ENCODE peak calls at places on chromosomes 2 and 18, in six cellular contexts. D is body of pancreas, Z is cardiac muscle cell, J is WTC11, E is GM20000, F is pancreas. T is an unnamed sample.

GRCh38 chr2:172423120-172423519 is 4.3 kb upstream of the ITGA6 start:
- DNase-seq in D (no peak), Z (no peak), J (no peak), E (no peak), F (no peak), T (no peak)

GRCh38 chr2:106192752-106193490 is 1.2 kb downstream of the UXS1 start:
- DNase-seq in D (peak; percentile 57), Z (peak; percentile 92), J (no peak), E (peak; percentile 73), F (peak; percentile 23), T (peak; percentile 4)

GRCh38 chr2:65062843-65063242 is 6.6 kb downstream of the CEP68 start:
- DNase-seq in D (no peak), Z (no peak), J (no peak), E (no peak), F (no peak), T (no peak)

GRCh38 chr2:42770288-42771131 is 6.6 kb upstream of the OXER1 start:
- DNase-seq in D (peak; percentile 55), Z (peak; percentile 68), J (peak; percentile 74), E (peak; percentile 63), F (no peak), T (peak; percentile 29)

GRCh38 chr2:221972813-221973478 is 325.9 kb downstream of the PAX3 start:
- DNase-seq in D (no peak), Z (no peak), J (no peak), E (no peak), F (no peak), T (no peak)

GRCh38 chr2:200662727-200663126 is 76.9 kb downstream of the AOX1 start:
- DNase-seq in D (no peak), Z (peak; percentile 55), J (no peak), E (no peak), F (no peak), T (no peak)

GRCh38 chr2:202099515-202099914 is 26.5 kb downstream of the KIAA2012 start:
- DNase-seq in D (no peak), Z (no peak), J (no peak), E (no peak), F (no peak), T (no peak)

GRCh38 chr2:151289972-151290335 is 486 bp upstream of the NMI start:
- DNase-seq in D (peak; percentile 26), Z (peak; percentile 58), J (no peak), E (no peak), F (no peak), T (no peak)

GRCh38 chr2:97011977-97012569 is 25.7 kb upstream of the FAM178B start:
- DNase-seq in D (peak; percentile 44), Z (peak; percentile 82), J (no peak), E (peak; percentile 28), F (peak; percentile 9), T (no peak)

GRCh38 chr2:120423167-120423943 is 77.4 kb downstream of the INHBB start:
- DNase-seq in D (no peak), Z (peak; percentile 34), J (no peak), E (no peak), F (peak; percentile 0), T (no peak)

GRCh38 chr18:76260941-76261472 is 234.0 kb downstream of the ZNF516 start:
- DNase-seq in D (no peak), Z (no peak), J (peak; percentile 30), E (no peak), F (no peak), T (no peak)

GRCh38 chr2:25418944-25419677 is 77.4 kb upstream of the DNMT3A start:
- DNase-seq in D (peak; percentile 8), Z (peak; percentile 31), J (no peak), E (no peak), F (no peak), T (no peak)

GRCh38 chr2:240590681-240591111 is 4.2 kb downstream of the CAPN10 start:
- DNase-seq in D (no peak), Z (no peak), J (no peak), E (no peak), F (no peak), T (no peak)

GRCh38 chr2:159140070-159140774 is 146.3 kb downstream of the WDSUB1 start:
- DNase-seq in D (no peak), Z (peak; percentile 70), J (no peak), E (no peak), F (no peak), T (no peak)

GRCh38 chr18:3790702-3791101 is 340.7 kb downstream of the TGIF1 start:
- DNase-seq in D (no peak), Z (peak; percentile 42), J (no peak), E (no peak), F (no peak), T (no peak)

GRCh38 chr2:16546128-16546754 is 119.4 kb downstream of the CYRIA start:
- DNase-seq in D (peak; percentile 31), Z (peak; percentile 42), J (peak; percentile 19), E (peak; percentile 23), F (no peak), T (peak; percentile 49)

GRCh38 chr2:18046558-18046957 is 168.1 kb downstream of the KCNS3 start:
- DNase-seq in D (peak; percentile 9), Z (peak; percentile 15), J (no peak), E (no peak), F (peak; percentile 3), T (no peak)

GRCh38 chr18:13516855-13517254 is 209.5 kb downstream of the FAM210A start:
- DNase-seq in D (no peak), Z (no peak), J (no peak), E (no peak), F (no peak), T (no peak)

GRCh38 chr18:43211059-43211458 is 66.2 kb downstream of the SYT4 start:
- DNase-seq in D (no peak), Z (no peak), J (no peak), E (no peak), F (no peak), T (no peak)

GRCh38 chr2:111167238-111168162 is 46.8 kb downstream of the BCL2L11 start:
- DNase-seq in D (no peak), Z (no peak), J (no peak), E (peak; percentile 34), F (no peak), T (no peak)

GRCh38 chr2:73436019-73436418 is 50.4 kb downstream of the ALMS1 start:
- DNase-seq in D (no peak), Z (no peak), J (no peak), E (no peak), F (no peak), T (no peak)

GRCh38 chr2:117917223-117917917 is 96.5 kb downstream of the CCDC93 start:
- DNase-seq in D (no peak), Z (peak; percentile 20), J (no peak), E (no peak), F (no peak), T (no peak)

GRCh38 chr2:173288561-173288960 is 66.1 kb upstream of the CDCA7 start:
- DNase-seq in D (no peak), Z (peak; percentile 43), J (no peak), E (no peak), F (no peak), T (no peak)

GRCh38 chr18:5073026-5073944 is 123.8 kb downstream of the AKAIN1 start:
- DNase-seq in D (peak; percentile 40), Z (peak; percentile 14), J (no peak), E (peak; percentile 16), F (no peak), T (peak; percentile 36)
- TF ChIP-seq CTCF in D (peak; percentile 41), Z (no peak), J (no peak), E (peak; percentile 69), F (peak; percentile 18), T (peak; percentile 86)

GRCh38 chr2:66497706-66498596 is 63.0 kb downstream of the MEIS1 start:
- DNase-seq in D (no peak), Z (no peak), J (no peak), E (no peak), F (no peak), T (no peak)

GRCh38 chr2:66498597-66498910 is 63.6 kb downstream of the MEIS1 start:
- DNase-seq in D (no peak), Z (no peak), J (no peak), E (no peak), F (no peak), T (no peak)

GRCh38 chr2:66494708-66495107 is 59.8 kb downstream of the MEIS1 start:
- DNase-seq in D (peak; percentile 86), Z (peak; percentile 91), J (no peak), E (no peak), F (peak; percentile 78), T (no peak)

GRCh38 chr2:66496680-66497420 is 61.9 kb downstream of the MEIS1 start:
- DNase-seq in D (no peak), Z (no peak), J (no peak), E (no peak), F (no peak), T (no peak)

GRCh38 chr2:66495788-66496640 is 61.1 kb downstream of the MEIS1 start:
- DNase-seq in D (peak; percentile 72), Z (peak; percentile 88), J (peak; percentile 35), E (no peak), F (peak; percentile 58), T (no peak)
- TF ChIP-seq CTCF in D (no peak), Z (peak; percentile 28), J (no peak), E (no peak), F (no peak), T (no peak)

GRCh38 chr2:136117391-136117841 is 533 bp downstream of the CXCR4 start:
- DNase-seq in D (no peak), Z (peak; percentile 48), J (peak; percentile 41), E (peak; percentile 45), F (no peak), T (peak; percentile 45)
- TF ChIP-seq CTCF in D (no peak), Z (peak; percentile 9), J (no peak), E (no peak), F (no peak), T (peak; percentile 34)

GRCh38 chr2:89763254-89763580 is 1071.7 kb downstream of the RPIA start:
- DNase-seq in D (no peak), Z (no peak), J (no peak), E (no peak), F (no peak), T (no peak)
- TF ChIP-seq CTCF in D (no peak), Z (no peak), J (no peak), E (no peak), F (no peak), T (no peak)

DNA sequence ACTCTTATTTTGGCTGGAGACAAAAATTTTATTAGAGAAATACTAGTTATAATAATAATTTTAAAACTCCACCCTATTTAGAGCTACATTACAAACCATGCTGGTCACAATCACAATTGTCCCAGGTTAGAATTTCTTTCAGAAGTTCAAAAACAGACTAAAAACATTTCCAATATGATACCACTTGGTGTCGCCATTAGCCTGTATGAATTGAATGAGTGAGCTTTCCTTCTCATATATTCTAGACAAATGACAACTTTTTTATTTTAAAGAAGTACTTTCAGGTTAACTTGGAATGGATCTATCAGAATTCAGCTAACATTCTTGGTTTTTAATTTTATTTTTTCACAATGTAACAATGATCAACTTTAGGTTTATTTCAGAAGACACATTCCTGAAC is 48.0 kb downstream of the SERPINB8 start:
- DNase-seq in D (no peak), Z (peak; percentile 49), J (no peak), E (peak; percentile 50), F (no peak), T (no peak)
- TF ChIP-seq CTCF in D (peak; percentile 46), Z (peak; percentile 50), J (peak; percentile 31), E (peak; percentile 3), F (no peak), T (peak; percentile 79)

GRCh38 chr18:21054252-21054821 is 57.3 kb downstream of the ROCK1 start:
- DNase-seq in D (no peak), Z (no peak), J (no peak), E (peak; percentile 7), F (no peak), T (no peak)
- TF ChIP-seq CTCF in D (no peak), Z (no peak), J (no peak), E (no peak), F (no peak), T (no peak)

T was measured in neural crest cell.